ENCODE peak calls at places on chromosome 10, in seven cellular contexts. Z, G, Q, C, U, B and F are unnamed samples.
A peak's percentile ranks its signal among the peaks of the same experiment; 100 is the strongest.

GRCh38 chr10:76333331-76333730 is 901.9 kb downstream of the LRMDA start:
- DNase-seq in B (no peak), G (no peak), C (no peak), U (no peak), Q (no peak), Z (no peak), F (peak; percentile 79)

GRCh38 chr10:558891-559766 is 130.3 kb downstream of the DIP2C start:
- DNase-seq in C (no peak), B (no peak), Q (no peak), Z (no peak), U (no peak), G (no peak), F (no peak)

GRCh38 chr10:30124706-30125105 is 65.3 kb upstream of the JCAD start:
- DNase-seq in Z (no peak), G (no peak), C (no peak), U (no peak), Q (no peak), B (no peak), F (no peak)

GRCh38 chr10:19811517-19811916 is 4.7 kb upstream of the PLXDC2 start:
- DNase-seq in C (no peak), Z (no peak), Q (no peak), G (no peak), U (no peak), B (no peak), F (no peak)

GRCh38 chr10:93907049-93907448 is 13.3 kb downstream of the SLC35G1 start:
- DNase-seq in Q (peak; percentile 41), Z (no peak), G (no peak), U (no peak), B (no peak), C (no peak), F (no peak)

GRCh38 chr10:118672766-118673715 is 77.6 kb upstream of the PRLHR start:
- DNase-seq in Z (no peak), Q (no peak), G (no peak), U (no peak), C (no peak), B (no peak), F (no peak)

GRCh38 chr10:5776881-5777197 is 36.4 kb downstream of the GDI2 start:
- DNase-seq in Q (no peak), Z (no peak), U (no peak), B (no peak), G (no peak), C (peak; percentile 16), F (no peak)

GRCh38 chr10:8034666-8035640 is 19.5 kb upstream of the GATA3 start:
- DNase-seq in C (no peak), U (peak; percentile 39), Q (no peak), Z (no peak), B (no peak), G (no peak), F (no peak)

GRCh38 chr10:127424594-127425264 is 124.4 kb upstream of the NPS start:
- DNase-seq in C (peak; percentile 15), B (no peak), G (no peak), Z (no peak), Q (no peak), U (no peak), F (no peak)

DNA sequence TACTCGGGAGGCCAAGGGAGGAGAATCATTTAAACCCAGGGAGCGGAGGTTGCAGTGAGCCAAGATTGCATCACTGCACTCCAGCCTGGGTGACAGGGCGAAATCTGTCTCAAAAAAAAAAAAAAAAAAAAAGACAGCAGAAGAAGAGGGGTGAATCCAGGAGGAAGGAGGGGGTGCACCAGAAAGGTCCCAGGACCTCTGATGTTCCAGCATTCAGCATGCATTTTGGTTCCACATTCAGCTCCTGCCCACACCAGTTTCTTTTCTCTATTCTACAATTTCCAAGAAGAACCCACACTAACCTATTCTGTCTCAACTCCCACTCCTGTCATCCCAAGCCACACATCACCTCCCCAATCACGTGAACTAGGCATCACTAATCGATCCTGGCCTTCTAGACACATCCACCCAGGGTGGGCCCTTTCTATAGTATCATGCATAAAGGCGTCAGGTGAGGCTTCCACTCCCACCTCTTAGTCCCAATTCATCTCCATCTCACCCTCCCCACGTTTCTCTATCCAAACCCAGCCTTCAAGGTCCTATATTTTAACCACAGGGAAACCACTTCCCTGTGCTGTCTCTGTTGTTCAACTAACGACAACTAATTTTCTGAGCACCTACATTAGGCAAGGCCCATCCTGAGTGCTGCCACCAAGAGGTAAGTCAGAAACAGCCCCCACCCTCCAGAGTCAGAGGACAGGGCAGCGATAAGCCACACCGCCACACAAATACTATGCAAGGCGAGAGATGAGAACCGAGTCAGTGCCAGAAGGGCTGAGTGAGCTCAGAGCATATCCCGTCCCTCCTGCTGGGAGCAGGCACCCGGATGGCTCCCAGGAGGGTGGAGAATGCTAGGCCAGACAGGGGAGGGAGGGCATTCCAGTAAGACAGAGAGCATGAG is 2.2 kb downstream of the ANXA11 start:
- DNase-seq in B (peak; percentile 88), C (peak; percentile 73), G (peak; percentile 60), Z (peak; percentile 75), Q (peak; percentile 89), U (no peak), F (peak; percentile 95)
- H3K4me3 ChIP-seq in B (peak overlapping the region; percentile 97), C (peak overlapping the region; percentile 78), G (peak overlapping the region; percentile 97), Z (peak overlapping the region; percentile 88), Q (peak overlapping the region; percentile 87), U (no peak overlapping the region), F (no peak overlapping the region)

GRCh38 chr10:46541017-46541661 is 15.3 kb downstream of the GPRIN2 start:
- DNase-seq in B (peak; percentile 77), G (peak; percentile 91), Z (peak; percentile 71), Q (no peak), U (peak; percentile 81), C (no peak), F (peak; percentile 60)

GRCh38 chr10:46539596-46540411 is 16.7 kb downstream of the GPRIN2 start:
- DNase-seq in Z (no peak), G (peak; percentile 99), Q (no peak), C (no peak), B (peak; percentile 33), U (no peak), F (no peak)

GRCh38 chr10:46541735-46542566 is 14.5 kb downstream of the GPRIN2 start:
- DNase-seq in Z (no peak), C (no peak), B (peak; percentile 63), G (no peak), Q (no peak), U (no peak), F (peak; percentile 22)

GRCh38 chr10:46538723-46539426 is 17.6 kb downstream of the GPRIN2 start:
- DNase-seq in B (no peak), U (no peak), Q (no peak), Z (no peak), G (peak; percentile 54), C (no peak), F (no peak)

DNA sequence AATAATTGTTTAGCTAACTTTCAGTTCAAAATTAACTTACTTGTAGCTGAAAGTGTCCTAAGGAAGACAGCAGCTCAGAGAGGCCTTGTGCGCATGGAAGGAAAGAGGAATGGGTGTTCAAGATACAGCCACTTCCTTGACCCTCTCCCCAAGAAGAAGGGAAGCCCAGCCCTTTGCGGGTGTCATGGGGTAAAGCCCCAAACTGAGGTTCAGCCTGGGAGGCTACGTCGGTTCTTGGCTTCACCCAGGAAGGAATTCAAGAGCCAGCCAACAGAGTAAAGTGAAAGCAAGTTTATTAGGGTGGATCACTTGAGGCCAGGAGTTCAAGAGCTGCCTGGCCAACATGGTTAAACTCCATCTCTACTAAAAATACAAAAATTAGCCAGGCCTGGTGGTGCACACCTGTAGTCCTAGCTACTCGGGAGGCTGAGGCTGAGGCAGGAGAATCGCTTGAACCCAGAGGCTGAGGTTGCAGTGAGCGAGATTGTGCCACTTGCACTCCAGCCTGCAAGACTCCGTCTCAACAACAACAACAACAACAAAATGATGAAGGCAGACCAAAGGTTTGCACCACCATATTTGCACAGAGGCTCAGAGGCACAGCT is 15.9 kb downstream of the GPRIN2 start:
- DNase-seq in U (no peak), C (no peak), Z (no peak), B (peak; percentile 64), G (no peak), Q (no peak), F (no peak)
- H3K4me3 ChIP-seq in U (no peak overlapping the region), C (no peak overlapping the region), Z (no peak overlapping the region), B (no peak overlapping the region), G (peak overlapping the region; percentile 36), Q (no peak overlapping the region), F (peak overlapping the region; percentile 38)

GRCh38 chr10:25176421-25176968 is 1.7 kb downstream of the GPR158 start:
- DNase-seq in G (no peak), Q (no peak), B (no peak), Z (no peak), U (no peak), C (no peak), F (peak; percentile 15)
- H3K4me3 ChIP-seq in G (no peak overlapping the region), Q (no peak overlapping the region), B (no peak overlapping the region), Z (no peak overlapping the region), U (peak overlapping the region; percentile 57), C (no peak overlapping the region), F (peak overlapping the region; percentile 78)

DNA sequence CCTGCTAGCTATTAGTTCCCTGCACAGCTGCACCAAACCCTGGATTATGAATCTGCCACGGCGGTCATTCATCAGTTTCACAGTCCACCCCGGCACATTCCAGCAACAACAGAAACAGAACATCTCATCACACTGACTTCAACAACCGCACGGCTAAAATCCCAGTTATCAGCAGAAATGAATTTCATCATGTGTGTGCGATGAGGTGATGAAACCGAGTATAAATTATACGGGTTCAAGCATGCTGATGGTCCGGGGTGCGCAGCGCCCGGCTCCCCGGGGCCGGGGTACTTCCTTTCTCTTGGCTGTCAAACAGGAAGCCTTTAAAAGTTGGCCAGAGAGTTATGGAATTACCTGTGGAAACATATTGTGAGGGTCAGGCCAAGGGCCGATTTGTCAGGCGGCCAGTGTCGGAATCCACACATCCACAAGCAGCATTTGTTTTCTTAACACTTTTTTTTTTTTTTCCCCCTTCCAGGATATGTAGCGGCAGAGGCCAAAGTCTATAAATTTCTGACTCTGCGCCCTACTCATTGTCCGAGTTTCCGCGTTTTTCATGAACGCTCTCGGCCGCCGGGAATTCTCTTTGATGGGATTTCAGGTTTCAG is 420.9 kb upstream of the MGMT start:
- DNase-seq in C (peak; percentile 75), Z (no peak), U (no peak), G (no peak), Q (no peak), B (no peak), F (no peak)
- H3K4me3 ChIP-seq in C (peak overlapping the region; percentile 32), Z (no peak overlapping the region), U (no peak overlapping the region), G (no peak overlapping the region), Q (no peak overlapping the region), B (no peak overlapping the region), F (no peak overlapping the region)